ENCODE peak calls at places on chromosomes 7 and 10, in nine cellular contexts. I is cardiac muscle cell; C is GM03348; H is transverse colon; R is lower lobe of right lung; Q is activated CD8-positive, alpha-beta memory T cell treated with anti-CD3 and anti-CD28 coated beads for 4 hours; G is activated T-cell treated with anti-CD3 and anti-CD28 coated beads, Interleukin-2, amount 50 U/mL, for 72 hours; D is dorsolateral prefrontal cortex; Z is amniotic stem cell. E is an unnamed sample.
A peak's percentile ranks its signal among the peaks of the same experiment; 100 is the strongest.

GRCh38 chr7:30281263-30281662 is 3.1 kb upstream of the ZNRF2 start:
- DNase-seq in Q (no peak), R (no peak), I (no peak), D (no peak), C (no peak), G (no peak), Z (no peak), H (no peak), E (no peak)

GRCh38 chr7:23106491-23106800 is 861 bp downstream of the KLHL7 start:
- DNase-seq in G (no peak), Z (no peak), I (no peak), R (no peak), C (no peak), Q (peak; percentile 22), H (peak; percentile 38), D (no peak), E (no peak)

GRCh38 chr10:71835671-71836593 is 15.1 kb downstream of the PSAP start:
- DNase-seq in C (peak; percentile 88), H (peak; percentile 65), G (no peak), Q (no peak), I (peak; percentile 96), D (peak; percentile 93), Z (peak; percentile 43), R (no peak), E (peak; percentile 84)

GRCh38 chr7:16916111-16916639 is 34.4 kb upstream of the AGR3 start:
- DNase-seq in Z (no peak), R (no peak), G (no peak), D (no peak), C (peak; percentile 58), Q (no peak), I (peak; percentile 75), H (no peak), E (no peak)

GRCh38 chr7:23713285-23714235 is 3.5 kb downstream of the STK31 start:
- DNase-seq in R (no peak), C (peak; percentile 41), H (no peak), Z (peak; percentile 21), G (no peak), I (peak; percentile 71), D (no peak), Q (no peak), E (no peak)

GRCh38 chr7:2542011-2542923 is 13.1 kb downstream of the BRAT1 start:
- DNase-seq in Z (no peak), H (peak; percentile 6), D (no peak), I (no peak), Q (no peak), G (no peak), R (peak; percentile 42), C (no peak), E (no peak)

GRCh38 chr7:3461923-3462322 is 160.9 kb downstream of the SDK1 start:
- DNase-seq in Z (no peak), D (no peak), Q (peak; percentile 59), C (no peak), G (peak; percentile 79), R (no peak), I (no peak), H (no peak), E (no peak)

GRCh38 chr7:80760292-80760691 is 121.8 kb downstream of the CD36 start:
- DNase-seq in D (no peak), Z (no peak), I (no peak), G (no peak), R (no peak), Q (no peak), H (no peak), C (no peak), E (no peak)

GRCh38 chr10:60821661-60822060 is 43.4 kb downstream of the CDK1 start:
- DNase-seq in G (no peak), Z (no peak), C (no peak), Q (no peak), R (no peak), I (no peak), H (no peak), D (no peak), E (no peak)

GRCh38 chr7:113071465-113071864 is 15.2 kb downstream of the GPR85 start:
- DNase-seq in Q (no peak), C (peak; percentile 13), D (no peak), Z (no peak), R (peak; percentile 51), G (no peak), H (peak; percentile 19), I (peak; percentile 38), E (no peak)

GRCh38 chr7:69932034-69932628 is 333.9 kb downstream of the AUTS2 start:
- DNase-seq in G (no peak), R (no peak), I (peak; percentile 67), Z (peak; percentile 18), H (no peak), Q (no peak), C (peak; percentile 39), D (peak; percentile 62), E (peak; percentile 55)

GRCh38 chr10:101566333-101567164 is 21.5 kb downstream of the POLL start:
- DNase-seq in H (no peak), C (peak; percentile 54), Z (no peak), D (peak; percentile 33), R (no peak), G (no peak), Q (no peak), I (peak; percentile 44), E (no peak)

GRCh38 chr10:95706990-95707389 is 13.3 kb upstream of the TCTN3 start:
- DNase-seq in Z (no peak), H (no peak), I (no peak), C (no peak), Q (no peak), G (no peak), D (no peak), R (no peak), E (no peak)

GRCh38 chr10:46517541-46517940 is 38.9 kb downstream of the GPRIN2 start:
- DNase-seq in H (no peak), Q (no peak), G (no peak), D (no peak), C (no peak), I (no peak), R (peak; percentile 25), Z (no peak), E (peak; percentile 21)

GRCh38 chr10:122163182-122164027 is 107.7 kb upstream of the BTBD16 start:
- DNase-seq in I (peak; percentile 21), Q (no peak), C (peak; percentile 67), G (no peak), R (no peak), Z (no peak), H (no peak), D (no peak), E (peak; percentile 69)

GRCh38 chr7:143415696-143416095 is 7.0 kb upstream of the EPHA1 start:
- DNase-seq in Q (no peak), D (no peak), G (no peak), Z (no peak), I (no peak), C (no peak), H (no peak), R (no peak), E (no peak)

GRCh38 chr10:29064665-29065064 is 224.2 kb upstream of the LYZL1 start:
- DNase-seq in G (no peak), D (no peak), Z (no peak), R (no peak), Q (no peak), I (peak; percentile 69), C (no peak), H (no peak), E (no peak)

GRCh38 chr10:13973742-13974141 is 357.0 kb downstream of the FRMD4A start:
- DNase-seq in Z (no peak), C (no peak), R (no peak), G (no peak), I (peak; percentile 71), Q (no peak), H (no peak), D (no peak), E (no peak)

GRCh38 chr10:4215963-4216575 is 431.1 kb upstream of the KLF6 start:
- DNase-seq in R (no peak), Q (no peak), Z (no peak), C (no peak), H (no peak), I (no peak), D (no peak), G (no peak), E (no peak)

GRCh38 chr7:71096341-71096740 is 35.6 kb upstream of the GALNT17 start:
- DNase-seq in Z (no peak), Q (no peak), H (no peak), R (no peak), C (no peak), G (no peak), D (no peak), I (no peak), E (no peak)

GRCh38 chr7:47435889-47436312 is 146.0 kb downstream of the TNS3 start:
- DNase-seq in D (peak; percentile 68), G (no peak), Q (no peak), C (peak; percentile 89), I (peak; percentile 88), Z (no peak), H (peak; percentile 80), R (no peak), E (peak; percentile 75)

GRCh38 chr7:92178928-92179373 is at the start of gene LRRD1:
- DNase-seq in Q (peak; percentile 75), C (peak; percentile 94), G (peak; percentile 92), R (peak; percentile 94), Z (no peak), D (peak; percentile 82), H (peak; percentile 94), I (peak; percentile 93), E (peak; percentile 97)

GRCh38 chr7:83648464-83649241 is at the start of gene SEMA3E:
- DNase-seq in D (no peak), G (no peak), H (no peak), Q (no peak), C (peak; percentile 24), Z (no peak), R (no peak), I (peak; percentile 38), E (no peak)

GRCh38 chr7:113199841-113200240 is 81.5 kb upstream of the SMIM30 start:
- DNase-seq in Q (no peak), I (peak; percentile 55), Z (peak; percentile 57), D (no peak), R (no peak), C (no peak), H (no peak), G (no peak), E (no peak)

GRCh38 chr7:130689683-130690082 is 3.3 kb upstream of the TSGA13 start:
- DNase-seq in C (no peak), R (no peak), Q (no peak), G (no peak), H (no peak), D (no peak), Z (no peak), I (no peak), E (no peak)

GRCh38 chr10:26780793-26781601 is 79.8 kb downstream of the ABI1 start:
- DNase-seq in Z (peak; percentile 87), C (peak; percentile 73), H (no peak), G (peak; percentile 56), D (no peak), I (peak; percentile 59), Q (no peak), R (no peak), E (no peak)

GRCh38 chr10:63766766-63767505 is 245.7 kb downstream of the REEP3 start:
- DNase-seq in Q (no peak), R (no peak), I (peak; percentile 73), C (peak; percentile 65), H (no peak), Z (no peak), D (no peak), G (no peak), E (peak; percentile 17)